ENCODE peak calls at places on chromosomes 12 and 14, in five cellular contexts. X, W, L, R and I are unnamed samples.

GRCh38 chr14:81521356-81521755 is 12.3 kb downstream of the SEL1L start:
- DNase-seq in X (no peak), W (no peak), L (no peak), R (no peak), I (no peak)

GRCh38 chr12:64457036-64457435 is 5.1 kb downstream of the TBK1 start:
- DNase-seq in X (no peak), W (no peak), L (no peak), R (no peak), I (no peak)

GRCh38 chr12:111410229-111411186 is 4.8 kb downstream of the SH2B3 start:
- DNase-seq in X (no peak), W (no peak), L (no peak), R (no peak), I (no peak)

GRCh38 chr12:130689408-130690405 is 26.4 kb downstream of the RIMBP2 start:
- DNase-seq in X (no peak), W (no peak), L (no peak), R (no peak), I (no peak)

GRCh38 chr14:93185333-93185688 is 194 bp downstream of the LYSET start:
- DNase-seq in X (no peak), W (no peak), L (no peak), R (no peak), I (no peak)

GRCh38 chr14:63633801-63634200 is 7.9 kb downstream of the WDR89 start:
- DNase-seq in X (no peak), W (no peak), L (no peak), R (no peak), I (no peak)

GRCh38 chr12:56678852-56679251 is 9.2 kb downstream of the PTGES3 start:
- DNase-seq in X (no peak), W (no peak), L (no peak), R (no peak), I (no peak)

GRCh38 chr14:104827173-104828055 is 26.5 kb downstream of the ZBTB42 start:
- DNase-seq in X (peak), W (no peak), L (peak), R (no peak), I (no peak)

GRCh38 chr14:31950331-31950730 is 126.8 kb upstream of the ARHGAP5 start:
- DNase-seq in X (no peak), W (no peak), L (no peak), R (no peak), I (no peak)

GRCh38 chr12:70994217-70994788 is 73.8 kb upstream of the PTPRR start:
- DNase-seq in X (no peak), W (no peak), L (no peak), R (no peak), I (no peak)

GRCh38 chr12:29921307-29921706 is 137.6 kb upstream of the TMTC1 start:
- DNase-seq in X (no peak), W (no peak), L (no peak), R (no peak), I (no peak)

GRCh38 chr14:102949801-102950451 is 27.5 kb downstream of the AMN start:
- DNase-seq in X (no peak), W (peak), L (no peak), R (no peak), I (peak)

GRCh38 chr14:61419201-61419600 is 97.8 kb downstream of the PRKCH start:
- DNase-seq in X (no peak), W (no peak), L (no peak), R (no peak), I (no peak)

GRCh38 chr12:106288510-106289195 is 13.9 kb upstream of the TCP11L2 start:
- DNase-seq in X (peak), W (no peak), L (no peak), R (no peak), I (no peak)